ENCODE peak calls at places on chromosomes 11 and 22, in nine cellular contexts. W is stimulated activated CD4-positive, alpha-beta T cell treated with anti-CD3 and anti-CD28 coated beads, Interleukin-4, amount 100 ng/mL, for 24 hours; I is dermis microvascular lymphatic vessel endothelial cell; P is anterior cingulate cortex; O is central memory CD4-positive, alpha-beta T cell; E is activated effector memory CD4-positive, alpha-beta T cell treated with anti-CD3 and anti-CD28 coated beads, Interleukin-2, amount 50 U/mL, for 16 hours; V is effector CD4-positive, alpha-beta T cell; K is HTR-8/SVneo; F is stimulated activated naive CD4-positive, alpha-beta T cell. H is an unnamed sample.

GRCh38 chr11:116267146-116267545 is 505.6 kb downstream of the BUD13 start:
- DNase-seq in W (no peak), I (no peak), P (no peak), O (no peak), E (no peak), V (no peak), K (no peak), F (no peak), H (no peak)

GRCh38 chr22:19114984-19115552 is 7.1 kb downstream of the DGCR2 start:
- DNase-seq in W (no peak), I (no peak), P (no peak), O (no peak), E (peak), V (no peak), K (no peak), F (no peak), H (no peak)

GRCh38 chr11:118679483-118679882 is at the start of gene TREH:
- DNase-seq in W (no peak), I (no peak), P (no peak), O (no peak), E (peak), V (no peak), K (no peak), F (no peak), H (no peak)

GRCh38 chr11:88329563-88330250 is 7.8 kb downstream of the CTSC start:
- DNase-seq in W (no peak), I (no peak), P (no peak), O (no peak), E (no peak), V (no peak), K (no peak), F (no peak), H (no peak)

GRCh38 chr11:66720223-66720898 is 8.7 kb downstream of the SPTBN2 start:
- DNase-seq in W (peak), I (peak), P (peak), O (peak), E (peak), V (no peak), K (peak), F (no peak), H (peak)

GRCh38 chr22:22925146-22925794 is 37.7 kb downstream of the IGLL5 start:
- DNase-seq in W (no peak), I (no peak), P (no peak), O (no peak), E (no peak), V (no peak), K (no peak), F (no peak), H (no peak)

GRCh38 chr11:45332486-45332934 is 46.4 kb upstream of the SYT13 start:
- DNase-seq in W (peak), I (peak), P (no peak), O (peak), E (peak), V (no peak), K (peak), F (peak), H (peak)

GRCh38 chr11:15816270-15816871 is 540.0 kb downstream of the SOX6 start:
- DNase-seq in W (no peak), I (no peak), P (no peak), O (no peak), E (no peak), V (no peak), K (no peak), F (no peak), H (no peak)

GRCh38 chr22:36471341-36471821 is 10.1 kb downstream of the TXN2 start:
- DNase-seq in W (no peak), I (no peak), P (no peak), O (no peak), E (no peak), V (no peak), K (no peak), F (no peak), H (no peak)

GRCh38 chr11:36218283-36218921 is 70.8 kb downstream of the COMMD9 start:
- DNase-seq in W (no peak), I (no peak), P (no peak), O (no peak), E (no peak), V (no peak), K (no peak), F (no peak), H (no peak)

GRCh38 chr11:128716661-128717210 is 22.9 kb downstream of the FLI1 start:
- DNase-seq in W (peak), I (no peak), P (no peak), O (peak), E (peak), V (peak), K (no peak), F (peak), H (peak)

GRCh38 chr11:63595296-63595695 is 18.9 kb downstream of the PLAAT3 start:
- DNase-seq in W (no peak), I (no peak), P (no peak), O (no peak), E (no peak), V (no peak), K (no peak), F (no peak), H (no peak)

GRCh38 chr22:19063581-19064353 is 58.4 kb downstream of the DGCR2 start:
- DNase-seq in W (no peak), I (no peak), P (no peak), O (no peak), E (peak), V (no peak), K (no peak), F (no peak), H (no peak)

GRCh38 chr11:117684111-117684510 is 112.9 kb downstream of the DSCAML1 start:
- DNase-seq in W (no peak), I (no peak), P (no peak), O (no peak), E (no peak), V (no peak), K (no peak), F (no peak), H (no peak)

GRCh38 chr11:101835465-101836063 is 79.2 kb upstream of the CEP126 start:
- DNase-seq in W (no peak), I (no peak), P (no peak), O (no peak), E (no peak), V (no peak), K (no peak), F (no peak), H (no peak)

GRCh38 chr22:20429254-20430100 is 8.1 kb downstream of the SCARF2 start:
- DNase-seq in W (peak), I (no peak), P (peak), O (peak), E (peak), V (peak), K (no peak), F (peak), H (no peak)

GRCh38 chr11:36357831-36358230 is 61.7 kb downstream of the PRR5L start:
- DNase-seq in W (no peak), I (no peak), P (no peak), O (no peak), E (no peak), V (no peak), K (no peak), F (no peak), H (no peak)